ENCODE peak calls at places on chromosomes 11 and 22, in seven cellular contexts. One of them, this sample, is unnamed.
A peak's percentile ranks its signal among the peaks of the same experiment; 100 is the strongest.

GRCh38 chr22:29762263-29762662 is 4.5 kb downstream of the ZMAT5 start:
- DNase-seq in dermis microvascular lymphatic vessel endothelial cell: no peak
- DNase-seq in substantia nigra: no peak
- DNase-seq in naive thymus-derived CD8-positive, alpha-beta T cell: no peak
- DNase-seq in left cardiac atrium: no peak
- DNase-seq in neural progenitor cell: no peak
- DNase-seq in activated CD4-positive, alpha-beta T cell treated with anti-CD3 and anti-CD28 coated beads, Interleukin-2, amount 50 U/mL, for 48 hours: no peak
- DNase-seq in this sample: no peak

GRCh38 chr11:126393143-126393542 is 37.7 kb downstream of the ST3GAL4 start:
- DNase-seq in neural progenitor cell: no peak
- DNase-seq in left cardiac atrium: no peak
- DNase-seq in substantia nigra: no peak
- DNase-seq in naive thymus-derived CD8-positive, alpha-beta T cell: no peak
- DNase-seq in activated CD4-positive, alpha-beta T cell treated with anti-CD3 and anti-CD28 coated beads, Interleukin-2, amount 50 U/mL, for 48 hours: no peak
- DNase-seq in dermis microvascular lymphatic vessel endothelial cell: no peak
- DNase-seq in this sample: no peak

GRCh38 chr11:106988151-106988806 is 30.0 kb downstream of the GUCY1A2 start:
- DNase-seq in substantia nigra: no peak
- DNase-seq in left cardiac atrium: no peak
- DNase-seq in dermis microvascular lymphatic vessel endothelial cell: no peak
- DNase-seq in neural progenitor cell: no peak
- DNase-seq in activated CD4-positive, alpha-beta T cell treated with anti-CD3 and anti-CD28 coated beads, Interleukin-2, amount 50 U/mL, for 48 hours: no peak
- DNase-seq in naive thymus-derived CD8-positive, alpha-beta T cell: no peak
- DNase-seq in this sample: no peak

GRCh38 chr11:87804176-87804575 is 371.1 kb downstream of the RAB38 start:
- DNase-seq in substantia nigra: no peak
- DNase-seq in dermis microvascular lymphatic vessel endothelial cell: no peak
- DNase-seq in activated CD4-positive, alpha-beta T cell treated with anti-CD3 and anti-CD28 coated beads, Interleukin-2, amount 50 U/mL, for 48 hours: no peak
- DNase-seq in left cardiac atrium: no peak
- DNase-seq in naive thymus-derived CD8-positive, alpha-beta T cell: no peak
- DNase-seq in neural progenitor cell: peak; percentile 34
- DNase-seq in this sample: no peak

GRCh38 chr11:57804466-57804865 is 42.9 kb downstream of the CTNND1 start:
- DNase-seq in naive thymus-derived CD8-positive, alpha-beta T cell: no peak
- DNase-seq in left cardiac atrium: no peak
- DNase-seq in substantia nigra: no peak
- DNase-seq in activated CD4-positive, alpha-beta T cell treated with anti-CD3 and anti-CD28 coated beads, Interleukin-2, amount 50 U/mL, for 48 hours: no peak
- DNase-seq in neural progenitor cell: no peak
- DNase-seq in dermis microvascular lymphatic vessel endothelial cell: no peak
- DNase-seq in this sample: no peak

GRCh38 chr11:104782377-104782754 is 115.9 kb downstream of the CASP12 start:
- DNase-seq in neural progenitor cell: no peak
- DNase-seq in dermis microvascular lymphatic vessel endothelial cell: no peak
- DNase-seq in substantia nigra: no peak
- DNase-seq in naive thymus-derived CD8-positive, alpha-beta T cell: no peak
- DNase-seq in activated CD4-positive, alpha-beta T cell treated with anti-CD3 and anti-CD28 coated beads, Interleukin-2, amount 50 U/mL, for 48 hours: no peak
- DNase-seq in left cardiac atrium: no peak
- DNase-seq in this sample: no peak

GRCh38 chr11:63560506-63561179 is 2.5 kb downstream of the PLAAT2 start:
- DNase-seq in left cardiac atrium: no peak
- DNase-seq in dermis microvascular lymphatic vessel endothelial cell: no peak
- DNase-seq in neural progenitor cell: no peak
- DNase-seq in naive thymus-derived CD8-positive, alpha-beta T cell: peak; percentile 66
- DNase-seq in substantia nigra: no peak
- DNase-seq in activated CD4-positive, alpha-beta T cell treated with anti-CD3 and anti-CD28 coated beads, Interleukin-2, amount 50 U/mL, for 48 hours: no peak
- DNase-seq in this sample: no peak

GRCh38 chr11:62542750-62543567 is 3.6 kb downstream of the AHNAK start:
- DNase-seq in left cardiac atrium: peak; percentile 88
- DNase-seq in activated CD4-positive, alpha-beta T cell treated with anti-CD3 and anti-CD28 coated beads, Interleukin-2, amount 50 U/mL, for 48 hours: peak; percentile 82
- DNase-seq in substantia nigra: no peak
- DNase-seq in neural progenitor cell: peak; percentile 89
- DNase-seq in naive thymus-derived CD8-positive, alpha-beta T cell: peak; percentile 59
- DNase-seq in dermis microvascular lymphatic vessel endothelial cell: no peak
- DNase-seq in this sample: peak; percentile 68

GRCh38 chr11:20048707-20049106 is 111.6 kb downstream of the DBX1 start:
- DNase-seq in dermis microvascular lymphatic vessel endothelial cell: no peak
- DNase-seq in neural progenitor cell: no peak
- DNase-seq in left cardiac atrium: no peak
- DNase-seq in substantia nigra: no peak
- DNase-seq in naive thymus-derived CD8-positive, alpha-beta T cell: no peak
- DNase-seq in activated CD4-positive, alpha-beta T cell treated with anti-CD3 and anti-CD28 coated beads, Interleukin-2, amount 50 U/mL, for 48 hours: no peak
- DNase-seq in this sample: no peak

GRCh38 chr11:57207160-57207559 is 25.4 kb downstream of the LRRC55 start:
- DNase-seq in activated CD4-positive, alpha-beta T cell treated with anti-CD3 and anti-CD28 coated beads, Interleukin-2, amount 50 U/mL, for 48 hours: no peak
- DNase-seq in neural progenitor cell: no peak
- DNase-seq in left cardiac atrium: no peak
- DNase-seq in substantia nigra: no peak
- DNase-seq in dermis microvascular lymphatic vessel endothelial cell: no peak
- DNase-seq in naive thymus-derived CD8-positive, alpha-beta T cell: no peak
- DNase-seq in this sample: no peak

GRCh38 chr11:20119315-20119714 is 41.0 kb downstream of the DBX1 start:
- DNase-seq in naive thymus-derived CD8-positive, alpha-beta T cell: no peak
- DNase-seq in dermis microvascular lymphatic vessel endothelial cell: no peak
- DNase-seq in left cardiac atrium: no peak
- DNase-seq in activated CD4-positive, alpha-beta T cell treated with anti-CD3 and anti-CD28 coated beads, Interleukin-2, amount 50 U/mL, for 48 hours: no peak
- DNase-seq in substantia nigra: no peak
- DNase-seq in neural progenitor cell: no peak
- DNase-seq in this sample: no peak

GRCh38 chr22:19448076-19448607 is 631 bp upstream of the C22orf39 start:
- DNase-seq in neural progenitor cell: peak; percentile 60
- DNase-seq in left cardiac atrium: no peak
- DNase-seq in activated CD4-positive, alpha-beta T cell treated with anti-CD3 and anti-CD28 coated beads, Interleukin-2, amount 50 U/mL, for 48 hours: peak; percentile 23
- DNase-seq in dermis microvascular lymphatic vessel endothelial cell: no peak
- DNase-seq in substantia nigra: no peak
- DNase-seq in naive thymus-derived CD8-positive, alpha-beta T cell: peak; percentile 10
- DNase-seq in this sample: peak; percentile 61

GRCh38 chr22:46349681-46350080 is 14.2 kb downstream of the TRMU start:
- DNase-seq in left cardiac atrium: no peak
- DNase-seq in dermis microvascular lymphatic vessel endothelial cell: no peak
- DNase-seq in neural progenitor cell: no peak
- DNase-seq in naive thymus-derived CD8-positive, alpha-beta T cell: no peak
- DNase-seq in substantia nigra: no peak
- DNase-seq in activated CD4-positive, alpha-beta T cell treated with anti-CD3 and anti-CD28 coated beads, Interleukin-2, amount 50 U/mL, for 48 hours: no peak
- DNase-seq in this sample: no peak

GRCh38 chr22:31776231-31776630 is 22.4 kb downstream of the DEPDC5 start:
- DNase-seq in naive thymus-derived CD8-positive, alpha-beta T cell: no peak
- DNase-seq in substantia nigra: no peak
- DNase-seq in activated CD4-positive, alpha-beta T cell treated with anti-CD3 and anti-CD28 coated beads, Interleukin-2, amount 50 U/mL, for 48 hours: no peak
- DNase-seq in left cardiac atrium: no peak
- DNase-seq in dermis microvascular lymphatic vessel endothelial cell: no peak
- DNase-seq in neural progenitor cell: no peak
- DNase-seq in this sample: peak; percentile 63

GRCh38 chr11:75140269-75141138 is 10.4 kb upstream of the SLCO2B1 start:
- DNase-seq in neural progenitor cell: peak; percentile 69
- DNase-seq in dermis microvascular lymphatic vessel endothelial cell: no peak
- DNase-seq in activated CD4-positive, alpha-beta T cell treated with anti-CD3 and anti-CD28 coated beads, Interleukin-2, amount 50 U/mL, for 48 hours: peak; percentile 84
- DNase-seq in naive thymus-derived CD8-positive, alpha-beta T cell: peak; percentile 71
- DNase-seq in left cardiac atrium: peak; percentile 69
- DNase-seq in substantia nigra: no peak
- DNase-seq in this sample: peak; percentile 72

GRCh38 chr11:130124096-130124495 is 35.5 kb upstream of the ST14 start:
- DNase-seq in substantia nigra: no peak
- DNase-seq in dermis microvascular lymphatic vessel endothelial cell: peak; percentile 78
- DNase-seq in naive thymus-derived CD8-positive, alpha-beta T cell: no peak
- DNase-seq in neural progenitor cell: no peak
- DNase-seq in left cardiac atrium: peak; percentile 81
- DNase-seq in activated CD4-positive, alpha-beta T cell treated with anti-CD3 and anti-CD28 coated beads, Interleukin-2, amount 50 U/mL, for 48 hours: no peak
- DNase-seq in this sample: peak; percentile 92

GRCh38 chr11:12724301-12725046 is 50.3 kb downstream of the TEAD1 start:
- DNase-seq in naive thymus-derived CD8-positive, alpha-beta T cell: no peak
- DNase-seq in dermis microvascular lymphatic vessel endothelial cell: peak; percentile 79
- DNase-seq in neural progenitor cell: peak; percentile 72
- DNase-seq in left cardiac atrium: peak; percentile 86
- DNase-seq in activated CD4-positive, alpha-beta T cell treated with anti-CD3 and anti-CD28 coated beads, Interleukin-2, amount 50 U/mL, for 48 hours: no peak
- DNase-seq in substantia nigra: no peak
- DNase-seq in this sample: peak; percentile 90

GRCh38 chr11:90220391-90220790 is 2.5 kb downstream of the CHORDC1 start:
- DNase-seq in dermis microvascular lymphatic vessel endothelial cell: no peak
- DNase-seq in left cardiac atrium: no peak
- DNase-seq in substantia nigra: no peak
- DNase-seq in neural progenitor cell: no peak
- DNase-seq in naive thymus-derived CD8-positive, alpha-beta T cell: no peak
- DNase-seq in activated CD4-positive, alpha-beta T cell treated with anti-CD3 and anti-CD28 coated beads, Interleukin-2, amount 50 U/mL, for 48 hours: no peak
- DNase-seq in this sample: peak; percentile 18

GRCh38 chr11:126430581-126431320 is 75.3 kb downstream of the ST3GAL4 start:
- DNase-seq in dermis microvascular lymphatic vessel endothelial cell: no peak
- DNase-seq in naive thymus-derived CD8-positive, alpha-beta T cell: no peak
- DNase-seq in substantia nigra: no peak
- DNase-seq in left cardiac atrium: no peak
- DNase-seq in neural progenitor cell: no peak
- DNase-seq in activated CD4-positive, alpha-beta T cell treated with anti-CD3 and anti-CD28 coated beads, Interleukin-2, amount 50 U/mL, for 48 hours: no peak
- DNase-seq in this sample: peak; percentile 72

GRCh38 chr11:2762451-2762850 is 62.7 kb upstream of the KCNQ1OT1 start:
- DNase-seq in dermis microvascular lymphatic vessel endothelial cell: no peak
- DNase-seq in activated CD4-positive, alpha-beta T cell treated with anti-CD3 and anti-CD28 coated beads, Interleukin-2, amount 50 U/mL, for 48 hours: no peak
- DNase-seq in neural progenitor cell: no peak
- DNase-seq in naive thymus-derived CD8-positive, alpha-beta T cell: no peak
- DNase-seq in left cardiac atrium: no peak
- DNase-seq in substantia nigra: no peak
- DNase-seq in this sample: peak; percentile 13

GRCh38 chr11:48034926-48035876 is 54.8 kb downstream of the PTPRJ start:
- DNase-seq in dermis microvascular lymphatic vessel endothelial cell: no peak
- DNase-seq in substantia nigra: no peak
- DNase-seq in left cardiac atrium: peak; percentile 70
- DNase-seq in neural progenitor cell: no peak
- DNase-seq in activated CD4-positive, alpha-beta T cell treated with anti-CD3 and anti-CD28 coated beads, Interleukin-2, amount 50 U/mL, for 48 hours: no peak
- DNase-seq in naive thymus-derived CD8-positive, alpha-beta T cell: no peak
- DNase-seq in this sample: no peak

GRCh38 chr11:106714179-106714578 is 304.1 kb downstream of the GUCY1A2 start:
- DNase-seq in naive thymus-derived CD8-positive, alpha-beta T cell: no peak
- DNase-seq in dermis microvascular lymphatic vessel endothelial cell: no peak
- DNase-seq in left cardiac atrium: no peak
- DNase-seq in substantia nigra: no peak
- DNase-seq in activated CD4-positive, alpha-beta T cell treated with anti-CD3 and anti-CD28 coated beads, Interleukin-2, amount 50 U/mL, for 48 hours: no peak
- DNase-seq in neural progenitor cell: no peak
- DNase-seq in this sample: no peak

GRCh38 chr22:44443641-44444235 is 54.3 kb downstream of the RTL6 start:
- DNase-seq in naive thymus-derived CD8-positive, alpha-beta T cell: no peak
- DNase-seq in substantia nigra: no peak
- DNase-seq in activated CD4-positive, alpha-beta T cell treated with anti-CD3 and anti-CD28 coated beads, Interleukin-2, amount 50 U/mL, for 48 hours: no peak
- DNase-seq in dermis microvascular lymphatic vessel endothelial cell: no peak
- DNase-seq in left cardiac atrium: no peak
- DNase-seq in neural progenitor cell: no peak
- DNase-seq in this sample: no peak

This sample was measured in adrenal gland.